ENCODE peak calls at places on chromosomes 4 and X, in seven cellular contexts. Q, O, I, F, L, X and K are unnamed samples.

GRCh38 chr4:10706236-10706635 is 21.7 kb upstream of the CLNK start:
- DNase-seq in Q (no peak), O (no peak), I (no peak), F (no peak), L (no peak), X (no peak), K (no peak)

GRCh38 chrX:54807524-54808108 is at the start of gene MAGED2:
- DNase-seq in Q (peak), O (peak), I (no peak), F (peak), L (peak), X (no peak), K (peak)

GRCh38 chr4:97987019-97987648 is 156.1 kb downstream of the STPG2 start:
- DNase-seq in Q (no peak), O (no peak), I (no peak), F (peak), L (no peak), X (no peak), K (no peak)

GRCh38 chrX:134821370-134821769 is 163.1 kb upstream of the PLAC1 start:
- DNase-seq in Q (no peak), O (no peak), I (no peak), F (no peak), L (no peak), X (no peak), K (no peak)

GRCh38 chr4:106264331-106264728 is 51.7 kb downstream of the TBCK start:
- DNase-seq in Q (no peak), O (no peak), I (no peak), F (no peak), L (no peak), X (no peak), K (no peak)

GRCh38 chr4:7055111-7055989 is 12.2 kb downstream of the TADA2B start:
- DNase-seq in Q (no peak), O (no peak), I (no peak), F (no peak), L (no peak), X (no peak), K (no peak)

GRCh38 chrX:41730101-41730500 is 6.1 kb downstream of the GPR82 start:
- DNase-seq in Q (no peak), O (no peak), I (no peak), F (no peak), L (no peak), X (no peak), K (no peak)

GRCh38 chrX:41317487-41318208 is 16.3 kb upstream of the DDX3X start:
- DNase-seq in Q (no peak), O (no peak), I (no peak), F (no peak), L (no peak), X (no peak), K (no peak)

GRCh38 chr4:74267998-74268606 is 40.2 kb upstream of the EPGN start:
- DNase-seq in Q (no peak), O (no peak), I (no peak), F (no peak), L (no peak), X (no peak), K (no peak)

GRCh38 chr4:183360161-183360919 is 38.1 kb upstream of the CLDN24 start:
- DNase-seq in Q (no peak), O (no peak), I (no peak), F (no peak), L (no peak), X (no peak), K (no peak)